ENCODE peak calls at places on chromosomes 4 and X, in five cellular contexts. One of them, this sample, is unnamed.

GRCh38 chrX:101108293-101108692 is 10.3 kb downstream of the CENPI start:
- DNase-seq in mammary epithelial cell: no peak
- DNase-seq in heart left ventricle: no peak
- DNase-seq in astrocyte of the cerebellum: no peak
- DNase-seq in SK-N-SH: no peak
- DNase-seq in this sample: peak

GRCh38 chr4:93829531-93830089 is 1.1 kb downstream of the ATOH1 start:
- DNase-seq in mammary epithelial cell: no peak
- DNase-seq in heart left ventricle: no peak
- DNase-seq in astrocyte of the cerebellum: no peak
- DNase-seq in SK-N-SH: peak
- DNase-seq in this sample: no peak

GRCh38 chr4:89266128-89266527 is 41.5 kb downstream of the GPRIN3 start:
- DNase-seq in astrocyte of the cerebellum: no peak
- DNase-seq in mammary epithelial cell: no peak
- DNase-seq in SK-N-SH: no peak
- DNase-seq in heart left ventricle: peak
- DNase-seq in this sample: no peak

GRCh38 chrX:102917801-102918200 is 19.3 kb upstream of the RAB40AL start:
- DNase-seq in astrocyte of the cerebellum: no peak
- DNase-seq in mammary epithelial cell: no peak
- DNase-seq in heart left ventricle: no peak
- DNase-seq in SK-N-SH: no peak
- DNase-seq in this sample: no peak

GRCh38 chrX:20913760-20914159 is 460.5 kb upstream of the CNKSR2 start:
- DNase-seq in SK-N-SH: no peak
- DNase-seq in heart left ventricle: no peak
- DNase-seq in astrocyte of the cerebellum: no peak
- DNase-seq in mammary epithelial cell: no peak
- DNase-seq in this sample: peak

GRCh38 chrX:413322-414201 is 26.9 kb upstream of the PPP2R3B start:
- DNase-seq in heart left ventricle: peak
- DNase-seq in mammary epithelial cell: no peak
- DNase-seq in SK-N-SH: no peak
- DNase-seq in astrocyte of the cerebellum: no peak
- DNase-seq in this sample: no peak

GRCh38 chr4:115852767-115853091 is 739.3 kb upstream of the NDST4 start:
- DNase-seq in heart left ventricle: no peak
- DNase-seq in mammary epithelial cell: no peak
- DNase-seq in SK-N-SH: no peak
- DNase-seq in astrocyte of the cerebellum: no peak
- DNase-seq in this sample: no peak

GRCh38 chrX:26649534-26649933 is 433.6 kb downstream of the MAGEB5 start:
- DNase-seq in mammary epithelial cell: peak
- DNase-seq in heart left ventricle: no peak
- DNase-seq in SK-N-SH: peak
- DNase-seq in astrocyte of the cerebellum: no peak
- DNase-seq in this sample: peak

GRCh38 chrX:68196939-68197791 is 236.1 kb downstream of the OPHN1 start:
- DNase-seq in mammary epithelial cell: peak
- DNase-seq in heart left ventricle: no peak
- DNase-seq in astrocyte of the cerebellum: peak
- DNase-seq in SK-N-SH: peak
- DNase-seq in this sample: peak

GRCh38 chr4:75630174-75630931 is at the start of gene CDKL2:
- DNase-seq in mammary epithelial cell: peak
- DNase-seq in astrocyte of the cerebellum: peak
- DNase-seq in SK-N-SH: peak
- DNase-seq in heart left ventricle: peak
- DNase-seq in this sample: peak

GRCh38 chr4:189200346-189200745 is 740.3 kb upstream of the FRG1 start:
- DNase-seq in astrocyte of the cerebellum: no peak
- DNase-seq in mammary epithelial cell: no peak
- DNase-seq in SK-N-SH: no peak
- DNase-seq in heart left ventricle: no peak
- DNase-seq in this sample: no peak

GRCh38 chr4:189198624-189199023 is 742.0 kb upstream of the FRG1 start:
- DNase-seq in SK-N-SH: no peak
- DNase-seq in heart left ventricle: no peak
- DNase-seq in astrocyte of the cerebellum: no peak
- DNase-seq in mammary epithelial cell: no peak
- DNase-seq in this sample: no peak

GRCh38 chr4:189204616-189205015 is 736.1 kb upstream of the FRG1 start:
- DNase-seq in heart left ventricle: no peak
- DNase-seq in astrocyte of the cerebellum: no peak
- DNase-seq in mammary epithelial cell: no peak
- DNase-seq in SK-N-SH: no peak
- DNase-seq in this sample: no peak

GRCh38 chr4:189202869-189203271 is 737.8 kb upstream of the FRG1 start:
- DNase-seq in SK-N-SH: no peak
- DNase-seq in heart left ventricle: no peak
- DNase-seq in astrocyte of the cerebellum: no peak
- DNase-seq in mammary epithelial cell: peak
- DNase-seq in this sample: peak

GRCh38 chr4:189202182-189202868 is 738.3 kb upstream of the FRG1 start:
- DNase-seq in mammary epithelial cell: peak
- DNase-seq in astrocyte of the cerebellum: peak
- DNase-seq in heart left ventricle: peak
- DNase-seq in SK-N-SH: peak
- DNase-seq in this sample: peak
- H3K4me3 ChIP-seq in mammary epithelial cell: peak
- H3K4me3 ChIP-seq in astrocyte of the cerebellum: no peak
- H3K4me3 ChIP-seq in heart left ventricle: peak
- H3K4me3 ChIP-seq in SK-N-SH: no peak
- H3K4me3 ChIP-seq in this sample: peak

DNA sequence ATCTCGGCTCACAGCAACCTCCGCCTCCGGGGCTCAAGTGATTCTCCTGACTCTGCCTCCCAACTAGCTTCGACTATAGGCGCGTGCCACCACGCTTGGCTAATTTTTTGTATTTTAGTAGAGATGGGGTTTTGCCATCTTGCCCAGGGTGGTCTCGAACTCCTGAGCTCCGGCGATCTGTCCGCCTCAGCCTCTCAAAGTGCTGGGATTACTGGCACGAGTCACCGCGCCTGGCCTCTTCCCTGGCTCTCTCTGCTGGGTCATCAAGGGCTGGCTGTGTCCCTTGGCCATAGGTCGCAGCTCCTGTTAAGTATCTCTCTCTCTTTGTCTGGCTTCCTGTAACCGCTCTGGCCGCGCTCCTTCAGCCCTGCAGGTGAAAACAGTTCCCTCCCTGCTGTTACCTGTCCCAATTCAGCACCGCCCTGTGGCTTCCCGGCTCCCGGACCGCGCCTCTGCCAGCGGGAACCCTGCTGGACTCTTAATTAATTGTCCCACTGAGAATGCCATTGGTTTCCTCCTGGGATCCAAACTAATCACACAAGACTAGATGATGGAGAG is 1.3 kb upstream of the RGS12 start:
- DNase-seq in mammary epithelial cell: peak
- DNase-seq in SK-N-SH: no peak
- DNase-seq in astrocyte of the cerebellum: no peak
- DNase-seq in heart left ventricle: no peak
- DNase-seq in this sample: peak
- TF ChIP-seq CTCF in mammary epithelial cell: no peak
- TF ChIP-seq CTCF in SK-N-SH: no peak
- TF ChIP-seq CTCF in astrocyte of the cerebellum: no peak
- TF ChIP-seq CTCF in heart left ventricle: no peak
- TF ChIP-seq CTCF in this sample: no peak

DNA sequence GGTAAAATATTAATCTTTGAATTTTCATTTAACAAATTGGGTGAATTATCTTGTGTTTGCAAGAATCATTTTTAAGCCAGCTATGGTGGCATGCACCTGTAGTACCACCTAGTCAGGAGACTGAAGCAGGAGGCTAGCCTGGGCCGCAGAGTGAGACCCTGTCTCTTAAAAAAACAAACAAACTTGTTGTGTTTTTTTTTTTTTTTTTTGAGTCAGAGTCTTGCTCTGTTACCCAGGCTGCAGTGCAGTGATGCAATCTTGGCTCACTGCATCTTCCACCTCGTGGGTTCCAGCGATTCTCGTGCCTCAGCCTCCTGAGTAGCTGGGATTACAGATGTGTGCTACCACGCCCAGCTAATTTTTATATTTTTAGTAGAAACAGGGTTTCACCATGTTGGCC is 2.2 kb downstream of the TXLNG start:
- DNase-seq in mammary epithelial cell: no peak
- DNase-seq in astrocyte of the cerebellum: no peak
- DNase-seq in SK-N-SH: no peak
- DNase-seq in heart left ventricle: no peak
- DNase-seq in this sample: peak
- H3K4me3 ChIP-seq in mammary epithelial cell: no peak
- H3K4me3 ChIP-seq in astrocyte of the cerebellum: no peak
- H3K4me3 ChIP-seq in SK-N-SH: no peak
- H3K4me3 ChIP-seq in heart left ventricle: no peak
- H3K4me3 ChIP-seq in this sample: no peak

GRCh38 chrX:56763556-56764152 is 34.6 kb downstream of the NBDY start:
- DNase-seq in heart left ventricle: peak
- DNase-seq in astrocyte of the cerebellum: peak
- DNase-seq in SK-N-SH: peak
- DNase-seq in mammary epithelial cell: peak
- DNase-seq in this sample: no peak
- TF ChIP-seq CTCF in heart left ventricle: peak
- TF ChIP-seq CTCF in astrocyte of the cerebellum: peak
- TF ChIP-seq CTCF in SK-N-SH: peak
- TF ChIP-seq CTCF in mammary epithelial cell: peak
- TF ChIP-seq CTCF in this sample: no peak

GRCh38 chrX:41338422-41338821 is 4.5 kb downstream of the DDX3X start:
- DNase-seq in astrocyte of the cerebellum: no peak
- DNase-seq in heart left ventricle: no peak
- DNase-seq in SK-N-SH: no peak
- DNase-seq in mammary epithelial cell: no peak
- DNase-seq in this sample: no peak
- H3K4me3 ChIP-seq in astrocyte of the cerebellum: no peak
- H3K4me3 ChIP-seq in heart left ventricle: no peak
- H3K4me3 ChIP-seq in SK-N-SH: no peak
- H3K4me3 ChIP-seq in mammary epithelial cell: no peak
- H3K4me3 ChIP-seq in this sample: no peak

This sample was measured in epithelial cell of esophagus.